ENCODE peak calls at places on chromosomes 13 and 19, in nine cellular contexts. P is HCT116, S is SK-N-SH, Y is H9, I is GM23248, C is fibroblast of lung, B is neuronal stem cell, F is PC-3, R is IMR-90. Z is an unnamed sample.

GRCh38 chr13:61768175-61768574 is 352.5 kb upstream of the PCDH20 start:
- DNase-seq in P (no peak), S (no peak), Y (no peak), I (no peak), C (no peak), B (no peak), F (no peak), R (no peak), Z (no peak)

GRCh38 chr19:50046649-50047503 is 21.1 kb downstream of the ZNF473 start:
- DNase-seq in P (peak; percentile 27), S (peak; percentile 50), Y (no peak), I (peak; percentile 71), C (no peak), B (no peak), F (peak; percentile 34), R (peak; percentile 18), Z (no peak)

GRCh38 chr13:76783798-76784197 is 102.4 kb downstream of the KCTD12 start:
- DNase-seq in P (no peak), S (no peak), Y (peak; percentile 51), I (no peak), C (no peak), B (no peak), F (no peak), R (no peak), Z (no peak)

GRCh38 chr19:11176466-11177193 is 20.7 kb downstream of the KANK2 start:
- DNase-seq in P (no peak), S (peak; percentile 20), Y (no peak), I (no peak), C (no peak), B (no peak), F (no peak), R (no peak), Z (no peak)

GRCh38 chr13:114111577-114111976 is 20.8 kb downstream of the RASA3 start:
- DNase-seq in P (no peak), S (no peak), Y (no peak), I (peak; percentile 56), C (no peak), B (no peak), F (no peak), R (peak; percentile 97), Z (no peak)

GRCh38 chr13:86591862-86592261 is 792.6 kb upstream of the SLITRK6 start:
- DNase-seq in P (no peak), S (no peak), Y (no peak), I (peak; percentile 37), C (peak; percentile 2), B (no peak), F (peak; percentile 3), R (peak; percentile 17), Z (no peak)

GRCh38 chr13:72782717-72783116 is 784 bp downstream of the PIBF1 start:
- DNase-seq in P (no peak), S (peak; percentile 1), Y (no peak), I (peak; percentile 45), C (peak; percentile 50), B (no peak), F (no peak), R (peak; percentile 10), Z (no peak)

GRCh38 chr19:49924004-49924880 is 4.8 kb upstream of the ATF5 start:
- DNase-seq in P (no peak), S (no peak), Y (no peak), I (no peak), C (no peak), B (no peak), F (no peak), R (no peak), Z (peak; percentile 56)

GRCh38 chr13:73870970-73871935 is 263.0 kb downstream of the KLF12 start:
- DNase-seq in P (no peak), S (no peak), Y (peak; percentile 56), I (peak; percentile 86), C (peak; percentile 96), B (no peak), F (no peak), R (peak; percentile 96), Z (no peak)

GRCh38 chr19:16400911-16401675 is 70.7 kb downstream of the EPS15L1 start:
- DNase-seq in P (no peak), S (no peak), Y (no peak), I (peak; percentile 94), C (peak; percentile 56), B (no peak), F (no peak), R (peak; percentile 4), Z (no peak)

DNA sequence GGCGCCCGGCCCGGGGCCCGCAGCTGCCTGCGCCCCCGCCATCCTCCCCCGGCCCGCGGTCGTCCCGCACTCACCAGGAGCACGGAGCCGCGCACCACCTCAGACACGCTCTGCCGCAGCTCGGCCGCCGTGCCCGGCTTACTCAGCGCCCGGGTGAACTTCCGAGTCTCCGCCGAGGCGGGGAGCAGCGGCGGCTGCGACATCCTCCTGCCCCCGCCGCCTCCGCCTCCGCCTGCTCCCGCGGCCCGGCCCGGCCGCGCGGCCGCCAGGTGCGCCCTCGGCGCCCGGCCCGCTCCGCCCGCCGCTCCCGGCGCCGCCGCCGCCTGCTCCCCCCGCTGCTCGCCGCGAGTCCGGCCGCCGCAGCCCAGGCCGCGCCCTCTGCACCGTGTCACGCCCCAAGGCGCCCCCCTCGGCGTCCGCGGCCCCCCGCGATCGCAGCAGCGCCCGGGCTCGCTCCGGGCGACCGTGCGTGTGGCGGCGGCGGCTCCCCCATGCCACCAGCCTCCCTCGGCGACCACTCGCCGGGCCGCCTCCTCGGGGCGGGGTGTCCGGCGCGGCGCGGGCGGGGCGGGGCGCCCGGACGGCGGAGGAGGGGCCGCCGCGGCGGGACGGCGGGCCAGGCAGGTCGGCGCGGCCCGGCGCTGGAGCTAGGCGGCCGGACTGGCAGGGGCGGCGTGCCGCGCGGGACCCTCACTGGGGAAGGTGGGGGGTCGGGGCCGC is 108.4 kb upstream of the DOCK9 start:
- DNase-seq in P (no peak), S (peak; percentile 86), Y (peak; percentile 43), I (peak; percentile 91), C (peak; percentile 65), B (peak; percentile 51), F (peak; percentile 52), R (peak; percentile 47), Z (no peak)
- H2AFZ ChIP-seq in P (no peak overlapping the region), S (peak overlapping the region; percentile 68), Y (no peak overlapping the region), I (peak overlapping the region; percentile 94), C (peak overlapping the region; percentile 56), B (peak overlapping the region; percentile 92), F (peak overlapping the region; percentile 87), R (peak overlapping the region; percentile 99), Z (peak overlapping the region; percentile 94)

GRCh38 chr19:42427313-42427712 is at the start of gene LIPE:
- DNase-seq in P (no peak), S (no peak), Y (no peak), I (no peak), C (no peak), B (no peak), F (no peak), R (no peak), Z (no peak)
- H2AFZ ChIP-seq in P (no peak within 1 kb of the TSS), S (no peak within 1 kb of the TSS), Y (no peak within 1 kb of the TSS), I (no peak within 1 kb of the TSS), C (no peak within 1 kb of the TSS), B (no peak within 1 kb of the TSS), F (no peak within 1 kb of the TSS), R (no peak within 1 kb of the TSS), Z (no peak within 1 kb of the TSS)

GRCh38 chr13:112672651-112673284 is 17.1 kb upstream of the ATP11A start:
- DNase-seq in P (no peak), S (no peak), Y (no peak), I (no peak), C (no peak), B (no peak), F (no peak), R (no peak), Z (no peak)
- H2AFZ ChIP-seq in P (no peak overlapping the region), S (no peak overlapping the region), Y (no peak overlapping the region), I (no peak overlapping the region), C (no peak overlapping the region), B (no peak overlapping the region), F (no peak overlapping the region), R (no peak overlapping the region), Z (no peak overlapping the region)

GRCh38 chr13:21014666-21015170 is 46.7 kb downstream of the LATS2 start:
- DNase-seq in P (no peak), S (no peak), Y (no peak), I (peak; percentile 92), C (peak; percentile 88), B (no peak), F (peak; percentile 74), R (peak; percentile 91), Z (no peak)

GRCh38 chr13:21016487-21016886 is 44.9 kb downstream of the LATS2 start:
- DNase-seq in P (no peak), S (no peak), Y (no peak), I (no peak), C (no peak), B (no peak), F (no peak), R (no peak), Z (no peak)

GRCh38 chr13:21014139-21014665 is 47.2 kb downstream of the LATS2 start:
- DNase-seq in P (no peak), S (no peak), Y (no peak), I (no peak), C (peak; percentile 48), B (no peak), F (no peak), R (no peak), Z (no peak)

GRCh38 chr13:21013682-21014038 is 47.7 kb downstream of the LATS2 start:
- DNase-seq in P (no peak), S (no peak), Y (no peak), I (no peak), C (no peak), B (no peak), F (no peak), R (no peak), Z (no peak)

GRCh38 chr13:21015284-21015683 is 46.1 kb downstream of the LATS2 start:
- DNase-seq in P (no peak), S (no peak), Y (no peak), I (peak; percentile 77), C (peak; percentile 75), B (no peak), F (peak; percentile 65), R (peak; percentile 66), Z (no peak)
- H2AFZ ChIP-seq in P (no peak overlapping the region), S (no peak overlapping the region), Y (no peak overlapping the region), I (no peak overlapping the region), C (no peak overlapping the region), B (no peak overlapping the region), F (no peak overlapping the region), R (no peak overlapping the region), Z (no peak overlapping the region)

DNA sequence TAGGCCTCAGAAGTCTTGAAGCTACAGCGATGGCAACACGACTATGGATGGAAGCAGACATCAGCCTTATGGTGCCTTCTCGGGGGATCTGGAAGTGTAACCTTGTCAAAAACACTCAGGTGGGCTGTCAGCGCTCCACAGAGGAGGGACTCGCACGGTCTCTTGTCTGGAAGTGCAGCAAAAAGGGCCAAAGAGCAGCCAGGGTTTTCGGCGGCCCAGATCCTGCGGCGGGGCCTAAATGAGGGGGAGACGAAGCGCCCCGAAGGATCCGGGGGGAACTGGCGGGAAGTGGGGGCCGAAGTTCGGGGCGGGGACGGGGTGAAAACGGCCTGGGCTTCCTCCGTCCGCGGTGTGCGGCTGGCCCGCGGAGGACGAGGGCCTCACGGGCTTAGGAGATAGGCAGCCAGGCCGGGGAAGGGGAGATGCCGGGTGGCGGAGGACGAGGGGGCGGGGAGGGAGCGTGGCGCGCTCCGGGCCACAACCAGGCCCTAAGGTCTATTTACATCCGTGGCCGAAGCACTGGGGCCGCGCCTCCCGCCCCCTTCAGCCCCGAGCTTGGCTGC is 637 bp downstream of the RANBP3 start:
- DNase-seq in P (no peak), S (no peak), Y (no peak), I (peak; percentile 19), C (no peak), B (no peak), F (no peak), R (no peak), Z (no peak)
- H2AFZ ChIP-seq in P (no peak overlapping the region), S (peak overlapping the region; percentile 79), Y (no peak overlapping the region), I (peak overlapping the region; percentile 67), C (no peak overlapping the region), B (peak overlapping the region; percentile 92), F (peak overlapping the region; percentile 78), R (peak overlapping the region; percentile 99), Z (peak overlapping the region; percentile 45)

GRCh38 chr13:69324109-69324886 is 783.3 kb upstream of the ATXN8OS start:
- DNase-seq in P (peak; percentile 1), S (peak; percentile 12), Y (no peak), I (no peak), C (peak; percentile 28), B (peak; percentile 3), F (peak; percentile 42), R (no peak), Z (no peak)
- H2AFZ ChIP-seq in P (no peak overlapping the region), S (no peak overlapping the region), Y (no peak overlapping the region), I (no peak overlapping the region), C (no peak overlapping the region), B (no peak overlapping the region), F (no peak overlapping the region), R (no peak overlapping the region), Z (no peak overlapping the region)

Z was measured in GM12878.